ENCODE peak calls at places on chromosomes 13 and 19, in six cellular contexts. R, Y, O, X, T and V are unnamed samples.
A peak's percentile ranks its signal among the peaks of the same experiment; 100 is the strongest.

GRCh38 chr13:26695891-26696311 is 64.7 kb downstream of the GPR12 start:
- DNase-seq in O (no peak), R (no peak), Y (no peak), X (no peak), T (no peak), V (no peak)

GRCh38 chr13:65595881-65596280 is 1634.3 kb downstream of the PCDH9 start:
- DNase-seq in O (no peak), T (no peak), R (no peak), X (no peak), Y (no peak), V (no peak)

GRCh38 chr13:102591988-102592781 is 4.6 kb upstream of the TPP2 start:
- DNase-seq in Y (peak; percentile 30), T (peak; percentile 40), R (no peak), X (peak; percentile 50), O (peak; percentile 53), V (peak; percentile 27)

GRCh38 chr19:1070576-1070930 is 3.6 kb downstream of the ARHGAP45 start:
- DNase-seq in Y (no peak), O (no peak), X (no peak), T (no peak), R (no peak), V (no peak)

GRCh38 chr19:32822916-32823746 is 46.4 kb downstream of the SLC7A9 start:
- DNase-seq in X (no peak), Y (no peak), O (no peak), R (no peak), T (no peak), V (no peak)

GRCh38 chr13:32019612-32020233 is 11.9 kb upstream of the FRY start:
- DNase-seq in Y (peak; percentile 44), O (peak; percentile 73), X (no peak), T (peak; percentile 17), R (peak; percentile 14), V (peak; percentile 23)

GRCh38 chr13:70098669-70099068 is 9.0 kb upstream of the ATXN8OS start:
- DNase-seq in T (no peak), Y (no peak), O (no peak), R (no peak), X (no peak), V (no peak)

GRCh38 chr19:6947745-6948144 is 60.4 kb downstream of the ADGRE1 start:
- DNase-seq in O (peak; percentile 3), T (peak; percentile 79), R (no peak), Y (peak; percentile 32), X (no peak), V (peak; percentile 30)

GRCh38 chr13:75685239-75685697 is 49.1 kb downstream of the LMO7 start:
- DNase-seq in Y (no peak), X (peak; percentile 39), O (peak; percentile 42), T (no peak), R (no peak), V (no peak)

GRCh38 chr13:22927008-22927393 is 253.8 kb upstream of the SGCG start:
- DNase-seq in T (no peak), Y (peak; percentile 52), X (no peak), O (no peak), R (no peak), V (no peak)

GRCh38 chr13:57865600-57866294 is 234.2 kb downstream of the PCDH17 start:
- DNase-seq in T (no peak), X (no peak), R (no peak), Y (no peak), O (no peak), V (no peak)

GRCh38 chr13:32530841-32531253 is 7.7 kb downstream of the N4BP2L2 start:
- DNase-seq in T (peak; percentile 23), Y (no peak), R (no peak), O (no peak), X (no peak), V (no peak)

GRCh38 chr19:52665529-52665928 is 27.4 kb upstream of the ZNF83 start:
- DNase-seq in R (peak; percentile 48), T (no peak), O (no peak), X (no peak), Y (no peak), V (no peak)

GRCh38 chr19:7480975-7481265 is 7.9 kb downstream of the PEX11G start:
- DNase-seq in X (no peak), T (no peak), R (no peak), O (no peak), Y (no peak), V (no peak)

GRCh38 chr13:95254341-95254740 is 46.9 kb downstream of the ABCC4 start:
- DNase-seq in X (no peak), R (no peak), T (no peak), Y (no peak), O (no peak), V (no peak)

GRCh38 chr13:62294210-62294609 is 878.6 kb upstream of the PCDH20 start:
- DNase-seq in Y (no peak), R (no peak), T (no peak), O (no peak), X (no peak), V (no peak)

GRCh38 chr13:27789495-27790303 is 2.6 kb upstream of the GSX1 start:
- DNase-seq in R (no peak), X (no peak), O (peak; percentile 20), T (no peak), Y (no peak), V (no peak)

GRCh38 chr13:114152831-114153371 is 20.5 kb upstream of the RASA3 start:
- DNase-seq in R (no peak), Y (no peak), O (no peak), X (no peak), T (no peak), V (no peak)

GRCh38 chr19:40687525-40688016 is 2.9 kb downstream of the NUMBL start:
- DNase-seq in Y (no peak), R (peak; percentile 67), O (no peak), X (no peak), T (peak; percentile 23), V (no peak)

GRCh38 chr19:8609210-8610040 is 1.1 kb downstream of the ADAMTS10 start:
- DNase-seq in X (peak; percentile 36), O (peak; percentile 32), R (peak; percentile 32), Y (no peak), T (no peak), V (no peak)

GRCh38 chr13:52786747-52787146 is 47.1 kb upstream of the CNMD start:
- DNase-seq in O (no peak), T (no peak), X (no peak), Y (no peak), R (no peak), V (no peak)

GRCh38 chr19:54928299-54928698 is 19.0 kb downstream of the NLRP7 start:
- DNase-seq in T (no peak), Y (no peak), R (peak; percentile 39), O (no peak), X (no peak), V (no peak)

GRCh38 chr13:34421849-34422475 is 520.1 kb upstream of the NBEA start:
- DNase-seq in T (no peak), R (no peak), X (no peak), Y (no peak), O (no peak), V (no peak)

GRCh38 chr13:34416833-34417425 is 525.1 kb upstream of the NBEA start:
- DNase-seq in T (no peak), Y (no peak), R (no peak), X (no peak), O (no peak), V (no peak)

GRCh38 chr13:34420975-34421719 is 520.9 kb upstream of the NBEA start:
- DNase-seq in X (no peak), O (no peak), R (no peak), Y (no peak), T (no peak), V (no peak)

GRCh38 chr13:34414616-34415015 is 527.5 kb upstream of the NBEA start:
- DNase-seq in R (no peak), Y (no peak), O (no peak), T (no peak), X (no peak), V (no peak)

GRCh38 chr13:34419025-34419424 is 523.0 kb upstream of the NBEA start:
- DNase-seq in T (no peak), X (no peak), Y (no peak), R (no peak), O (no peak), V (no peak)
- TF ChIP-seq TAF1 in T (no peak), X (no peak), Y (no peak), R (no peak), O (no peak), V (no peak)

GRCh38 chr13:24271611-24272451 is 37.5 kb upstream of the C1QTNF9 start:
- DNase-seq in O (peak; percentile 68), X (no peak), Y (no peak), R (no peak), T (peak; percentile 70), V (peak; percentile 41)
- TF ChIP-seq POLR2A in O (peak; percentile 13), X (no peak), Y (peak; percentile 22), R (no peak), T (peak; percentile 80), V (no peak)

DNA sequence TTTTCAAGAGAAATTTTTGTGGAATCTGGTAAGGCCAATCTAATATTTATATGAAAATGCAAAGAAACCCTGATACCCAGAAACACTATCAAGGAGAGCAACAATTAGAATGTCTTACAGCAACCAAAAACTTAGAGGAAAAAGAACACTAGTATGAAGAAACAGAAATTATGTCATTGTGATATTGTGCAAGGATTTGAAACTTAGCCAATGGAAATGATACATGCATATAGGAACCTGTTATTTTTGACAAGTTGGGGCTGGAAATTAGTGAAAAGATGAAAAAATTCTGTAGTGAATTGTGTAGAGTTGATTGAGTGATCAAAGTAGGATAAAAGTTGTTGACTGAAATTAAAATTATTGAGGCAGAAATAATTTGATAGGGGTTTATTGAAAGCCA is 792.6 kb upstream of the SLITRK6 start:
- DNase-seq in Y (no peak), T (no peak), X (no peak), O (no peak), R (no peak), V (no peak)
- TF ChIP-seq TAF1 in Y (no peak), T (no peak), X (no peak), O (no peak), R (no peak), V (no peak)

GRCh38 chr19:49214701-49215100 is 57.1 kb downstream of the TRPM4 start:
- DNase-seq in X (no peak), Y (peak; percentile 51), R (no peak), T (no peak), O (no peak), V (peak; percentile 44)
- TF ChIP-seq POLR2A in X (no peak), Y (no peak), R (no peak), T (no peak), O (no peak), V (no peak)

DNA sequence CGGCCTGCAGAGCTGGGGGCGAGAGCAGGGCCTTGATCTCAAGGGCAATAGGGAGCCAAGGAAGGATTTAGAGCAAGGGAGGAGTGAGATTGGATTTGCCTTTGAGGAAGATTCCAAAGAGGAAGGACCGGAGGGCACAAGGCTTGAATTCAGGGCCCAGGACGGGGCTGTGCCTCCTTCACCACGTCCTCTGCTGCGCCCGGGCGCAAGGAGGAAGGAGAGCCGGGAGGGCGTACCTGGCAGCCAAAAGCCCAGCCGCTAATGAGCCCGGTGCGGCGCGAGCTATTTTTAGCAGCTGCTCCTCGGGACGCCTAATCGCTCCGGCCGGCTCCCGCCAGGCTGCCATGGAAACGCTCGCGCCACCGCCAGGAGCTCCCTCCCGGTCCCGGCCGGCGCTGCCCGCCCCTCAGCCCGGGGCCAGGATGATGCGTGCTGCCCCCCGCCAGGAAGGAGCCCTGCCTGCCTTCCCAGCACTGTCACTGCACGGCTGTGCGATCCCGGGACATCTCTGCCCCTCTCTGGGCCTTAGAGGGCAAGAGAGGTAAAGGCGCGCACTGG is 31.3 kb downstream of the TINCR start:
- DNase-seq in R (no peak), X (peak; percentile 70), O (no peak), T (no peak), Y (no peak), V (no peak)
- TF ChIP-seq TAF1 in R (no peak), X (peak; percentile 76), O (no peak), T (no peak), Y (no peak), V (no peak)

GRCh38 chr19:18152817-18153554 is at the start of gene PIK3R2:
- DNase-seq in X (peak; percentile 97), T (peak; percentile 88), R (peak; percentile 94), Y (peak; percentile 98), O (peak; percentile 97), V (peak; percentile 98)
- TF ChIP-seq POLR2A in X (no peak), T (peak; percentile 51), R (peak; percentile 76), Y (no peak), O (peak; percentile 70), V (no peak)